ENCODE peak calls at places on chromosomes 13 and 19, in nine cellular contexts. One of them, this sample, is unnamed.

GRCh38 chr13:95926231-95926630 is 127.0 kb downstream of the UGGT2 start:
- DNase-seq in bronchial epithelial cell: no peak
- DNase-seq in left lung: no peak
- DNase-seq in NCI-H524: peak
- DNase-seq in stimulated activated CD4-positive, alpha-beta T cell treated with anti-CD3 and anti-CD28 coated beads, Interleukin-15, amount 100 ng/mL, for 24 hours: no peak
- DNase-seq in stimulated activated CD8-positive, alpha-beta memory T cell treated with anti-CD3 and anti-CD28 coated beads, Interleukin-7, amount 100 ng/mL, for 1 hour: no peak
- DNase-seq in activated gamma-delta T cell treated with Interleukin-2 at 50 U/mL for 16 hours: no peak
- DNase-seq in IMR-90: no peak
- DNase-seq in KG1: no peak
- DNase-seq in this sample: no peak

GRCh38 chr13:38283346-38283745 is 66.3 kb upstream of the UFM1 start:
- DNase-seq in bronchial epithelial cell: no peak
- DNase-seq in left lung: no peak
- DNase-seq in NCI-H524: no peak
- DNase-seq in stimulated activated CD4-positive, alpha-beta T cell treated with anti-CD3 and anti-CD28 coated beads, Interleukin-15, amount 100 ng/mL, for 24 hours: no peak
- DNase-seq in stimulated activated CD8-positive, alpha-beta memory T cell treated with anti-CD3 and anti-CD28 coated beads, Interleukin-7, amount 100 ng/mL, for 1 hour: no peak
- DNase-seq in activated gamma-delta T cell treated with Interleukin-2 at 50 U/mL for 16 hours: no peak
- DNase-seq in IMR-90: no peak
- DNase-seq in KG1: no peak
- DNase-seq in this sample: no peak

GRCh38 chr13:76677047-76677446 is 209.2 kb downstream of the KCTD12 start:
- DNase-seq in bronchial epithelial cell: no peak
- DNase-seq in left lung: peak
- DNase-seq in NCI-H524: peak
- DNase-seq in stimulated activated CD4-positive, alpha-beta T cell treated with anti-CD3 and anti-CD28 coated beads, Interleukin-15, amount 100 ng/mL, for 24 hours: no peak
- DNase-seq in stimulated activated CD8-positive, alpha-beta memory T cell treated with anti-CD3 and anti-CD28 coated beads, Interleukin-7, amount 100 ng/mL, for 1 hour: no peak
- DNase-seq in activated gamma-delta T cell treated with Interleukin-2 at 50 U/mL for 16 hours: no peak
- DNase-seq in IMR-90: peak
- DNase-seq in KG1: no peak
- DNase-seq in this sample: peak

GRCh38 chr19:54252243-54252642 is 4.8 kb downstream of the LILRB5 start:
- DNase-seq in bronchial epithelial cell: no peak
- DNase-seq in left lung: no peak
- DNase-seq in NCI-H524: no peak
- DNase-seq in stimulated activated CD4-positive, alpha-beta T cell treated with anti-CD3 and anti-CD28 coated beads, Interleukin-15, amount 100 ng/mL, for 24 hours: no peak
- DNase-seq in stimulated activated CD8-positive, alpha-beta memory T cell treated with anti-CD3 and anti-CD28 coated beads, Interleukin-7, amount 100 ng/mL, for 1 hour: no peak
- DNase-seq in activated gamma-delta T cell treated with Interleukin-2 at 50 U/mL for 16 hours: no peak
- DNase-seq in IMR-90: no peak
- DNase-seq in KG1: no peak
- DNase-seq in this sample: no peak

GRCh38 chr19:40976724-40977123 is 14.4 kb upstream of the CYP2B6 start:
- DNase-seq in bronchial epithelial cell: no peak
- DNase-seq in left lung: no peak
- DNase-seq in NCI-H524: no peak
- DNase-seq in stimulated activated CD4-positive, alpha-beta T cell treated with anti-CD3 and anti-CD28 coated beads, Interleukin-15, amount 100 ng/mL, for 24 hours: no peak
- DNase-seq in stimulated activated CD8-positive, alpha-beta memory T cell treated with anti-CD3 and anti-CD28 coated beads, Interleukin-7, amount 100 ng/mL, for 1 hour: no peak
- DNase-seq in activated gamma-delta T cell treated with Interleukin-2 at 50 U/mL for 16 hours: no peak
- DNase-seq in IMR-90: no peak
- DNase-seq in KG1: no peak
- DNase-seq in this sample: no peak

GRCh38 chr13:79222427-79223205 is 183.4 kb downstream of the RBM26 start:
- DNase-seq in bronchial epithelial cell: peak
- DNase-seq in left lung: no peak
- DNase-seq in NCI-H524: no peak
- DNase-seq in stimulated activated CD4-positive, alpha-beta T cell treated with anti-CD3 and anti-CD28 coated beads, Interleukin-15, amount 100 ng/mL, for 24 hours: no peak
- DNase-seq in stimulated activated CD8-positive, alpha-beta memory T cell treated with anti-CD3 and anti-CD28 coated beads, Interleukin-7, amount 100 ng/mL, for 1 hour: no peak
- DNase-seq in activated gamma-delta T cell treated with Interleukin-2 at 50 U/mL for 16 hours: no peak
- DNase-seq in IMR-90: no peak
- DNase-seq in KG1: no peak
- DNase-seq in this sample: no peak

GRCh38 chr19:49340069-49340864 is 5.1 kb downstream of the CD37 start:
- DNase-seq in bronchial epithelial cell: no peak
- DNase-seq in left lung: peak
- DNase-seq in NCI-H524: peak
- DNase-seq in stimulated activated CD4-positive, alpha-beta T cell treated with anti-CD3 and anti-CD28 coated beads, Interleukin-15, amount 100 ng/mL, for 24 hours: peak
- DNase-seq in stimulated activated CD8-positive, alpha-beta memory T cell treated with anti-CD3 and anti-CD28 coated beads, Interleukin-7, amount 100 ng/mL, for 1 hour: no peak
- DNase-seq in activated gamma-delta T cell treated with Interleukin-2 at 50 U/mL for 16 hours: no peak
- DNase-seq in IMR-90: no peak
- DNase-seq in KG1: no peak
- DNase-seq in this sample: peak

GRCh38 chr13:42486711-42487198 is 87.2 kb upstream of the TNFSF11 start:
- DNase-seq in bronchial epithelial cell: peak
- DNase-seq in left lung: no peak
- DNase-seq in NCI-H524: no peak
- DNase-seq in stimulated activated CD4-positive, alpha-beta T cell treated with anti-CD3 and anti-CD28 coated beads, Interleukin-15, amount 100 ng/mL, for 24 hours: no peak
- DNase-seq in stimulated activated CD8-positive, alpha-beta memory T cell treated with anti-CD3 and anti-CD28 coated beads, Interleukin-7, amount 100 ng/mL, for 1 hour: no peak
- DNase-seq in activated gamma-delta T cell treated with Interleukin-2 at 50 U/mL for 16 hours: no peak
- DNase-seq in IMR-90: peak
- DNase-seq in KG1: peak
- DNase-seq in this sample: no peak

GRCh38 chr19:16726916-16727315 is 7.3 kb downstream of the NWD1 start:
- DNase-seq in bronchial epithelial cell: no peak
- DNase-seq in left lung: no peak
- DNase-seq in NCI-H524: no peak
- DNase-seq in stimulated activated CD4-positive, alpha-beta T cell treated with anti-CD3 and anti-CD28 coated beads, Interleukin-15, amount 100 ng/mL, for 24 hours: no peak
- DNase-seq in stimulated activated CD8-positive, alpha-beta memory T cell treated with anti-CD3 and anti-CD28 coated beads, Interleukin-7, amount 100 ng/mL, for 1 hour: no peak
- DNase-seq in activated gamma-delta T cell treated with Interleukin-2 at 50 U/mL for 16 hours: no peak
- DNase-seq in IMR-90: no peak
- DNase-seq in KG1: no peak
- DNase-seq in this sample: no peak

GRCh38 chr13:74464656-74465055 is 330.5 kb upstream of the KLF12 start:
- DNase-seq in bronchial epithelial cell: no peak
- DNase-seq in left lung: no peak
- DNase-seq in NCI-H524: no peak
- DNase-seq in stimulated activated CD4-positive, alpha-beta T cell treated with anti-CD3 and anti-CD28 coated beads, Interleukin-15, amount 100 ng/mL, for 24 hours: no peak
- DNase-seq in stimulated activated CD8-positive, alpha-beta memory T cell treated with anti-CD3 and anti-CD28 coated beads, Interleukin-7, amount 100 ng/mL, for 1 hour: no peak
- DNase-seq in activated gamma-delta T cell treated with Interleukin-2 at 50 U/mL for 16 hours: no peak
- DNase-seq in IMR-90: no peak
- DNase-seq in KG1: no peak
- DNase-seq in this sample: no peak

GRCh38 chr19:10010247-10010691 is at the start of gene COL5A3:
- DNase-seq in bronchial epithelial cell: peak
- DNase-seq in left lung: no peak
- DNase-seq in NCI-H524: no peak
- DNase-seq in stimulated activated CD4-positive, alpha-beta T cell treated with anti-CD3 and anti-CD28 coated beads, Interleukin-15, amount 100 ng/mL, for 24 hours: no peak
- DNase-seq in stimulated activated CD8-positive, alpha-beta memory T cell treated with anti-CD3 and anti-CD28 coated beads, Interleukin-7, amount 100 ng/mL, for 1 hour: no peak
- DNase-seq in activated gamma-delta T cell treated with Interleukin-2 at 50 U/mL for 16 hours: no peak
- DNase-seq in IMR-90: peak
- DNase-seq in KG1: no peak
- DNase-seq in this sample: peak

GRCh38 chr13:33153421-33154381 is 131.9 kb downstream of the STARD13 start:
- DNase-seq in bronchial epithelial cell: peak
- DNase-seq in left lung: no peak
- DNase-seq in NCI-H524: no peak
- DNase-seq in stimulated activated CD4-positive, alpha-beta T cell treated with anti-CD3 and anti-CD28 coated beads, Interleukin-15, amount 100 ng/mL, for 24 hours: no peak
- DNase-seq in stimulated activated CD8-positive, alpha-beta memory T cell treated with anti-CD3 and anti-CD28 coated beads, Interleukin-7, amount 100 ng/mL, for 1 hour: no peak
- DNase-seq in activated gamma-delta T cell treated with Interleukin-2 at 50 U/mL for 16 hours: no peak
- DNase-seq in IMR-90: peak
- DNase-seq in KG1: no peak
- DNase-seq in this sample: no peak

GRCh38 chr19:17441241-17442135 is 7.0 kb downstream of the TMEM221 start:
- DNase-seq in bronchial epithelial cell: no peak
- DNase-seq in left lung: no peak
- DNase-seq in NCI-H524: no peak
- DNase-seq in stimulated activated CD4-positive, alpha-beta T cell treated with anti-CD3 and anti-CD28 coated beads, Interleukin-15, amount 100 ng/mL, for 24 hours: peak
- DNase-seq in stimulated activated CD8-positive, alpha-beta memory T cell treated with anti-CD3 and anti-CD28 coated beads, Interleukin-7, amount 100 ng/mL, for 1 hour: no peak
- DNase-seq in activated gamma-delta T cell treated with Interleukin-2 at 50 U/mL for 16 hours: peak
- DNase-seq in IMR-90: no peak
- DNase-seq in KG1: peak
- DNase-seq in this sample: no peak

GRCh38 chr19:2436926-2437325 is 9.5 kb upstream of the TIMM13 start:
- DNase-seq in bronchial epithelial cell: no peak
- DNase-seq in left lung: no peak
- DNase-seq in NCI-H524: no peak
- DNase-seq in stimulated activated CD4-positive, alpha-beta T cell treated with anti-CD3 and anti-CD28 coated beads, Interleukin-15, amount 100 ng/mL, for 24 hours: no peak
- DNase-seq in stimulated activated CD8-positive, alpha-beta memory T cell treated with anti-CD3 and anti-CD28 coated beads, Interleukin-7, amount 100 ng/mL, for 1 hour: no peak
- DNase-seq in activated gamma-delta T cell treated with Interleukin-2 at 50 U/mL for 16 hours: no peak
- DNase-seq in IMR-90: no peak
- DNase-seq in KG1: no peak
- DNase-seq in this sample: no peak

GRCh38 chr13:94620286-94620896 is 18.7 kb downstream of the GPR180 start:
- DNase-seq in bronchial epithelial cell: peak
- DNase-seq in left lung: no peak
- DNase-seq in NCI-H524: no peak
- DNase-seq in stimulated activated CD4-positive, alpha-beta T cell treated with anti-CD3 and anti-CD28 coated beads, Interleukin-15, amount 100 ng/mL, for 24 hours: peak
- DNase-seq in stimulated activated CD8-positive, alpha-beta memory T cell treated with anti-CD3 and anti-CD28 coated beads, Interleukin-7, amount 100 ng/mL, for 1 hour: no peak
- DNase-seq in activated gamma-delta T cell treated with Interleukin-2 at 50 U/mL for 16 hours: no peak
- DNase-seq in IMR-90: peak
- DNase-seq in KG1: no peak
- DNase-seq in this sample: no peak

This sample was measured in adrenal gland.